ENCODE peak calls at places on chromosomes 5 and 9, in four cellular contexts. One of them, this sample, is unnamed.

GRCh38 chr5:56917534-56917933 is 8.1 kb downstream of the SETD9 start:
- DNase-seq in OCI-LY7: no peak
- DNase-seq in brain microvascular endothelial cell: no peak
- DNase-seq in HFF-Myc: no peak
- DNase-seq in this sample: no peak

GRCh38 chr9:125988479-125989050 is 241.4 kb downstream of the PBX3 start:
- DNase-seq in HFF-Myc: no peak
- DNase-seq in brain microvascular endothelial cell: no peak
- DNase-seq in OCI-LY7: no peak
- DNase-seq in this sample: no peak

GRCh38 chr9:93950619-93951601 is 4.2 kb downstream of the BARX1 start:
- DNase-seq in brain microvascular endothelial cell: no peak
- DNase-seq in HFF-Myc: no peak
- DNase-seq in OCI-LY7: no peak
- DNase-seq in this sample: no peak

GRCh38 chr5:83049370-83049863 is 27.8 kb downstream of the TMEM167A start:
- DNase-seq in OCI-LY7: no peak
- DNase-seq in brain microvascular endothelial cell: no peak
- DNase-seq in HFF-Myc: no peak
- DNase-seq in this sample: no peak

GRCh38 chr5:173165193-173165988 is 21.1 kb downstream of the BNIP1 start:
- DNase-seq in HFF-Myc: no peak
- DNase-seq in OCI-LY7: no peak
- DNase-seq in brain microvascular endothelial cell: no peak
- DNase-seq in this sample: no peak

GRCh38 chr9:89699646-89700045 is 94.8 kb downstream of the GADD45G start:
- DNase-seq in brain microvascular endothelial cell: no peak
- DNase-seq in OCI-LY7: no peak
- DNase-seq in HFF-Myc: no peak
- DNase-seq in this sample: no peak

GRCh38 chr5:41856644-41857491 is 13.4 kb downstream of the OXCT1 start:
- DNase-seq in OCI-LY7: peak
- DNase-seq in brain microvascular endothelial cell: peak
- DNase-seq in HFF-Myc: no peak
- DNase-seq in this sample: no peak

GRCh38 chr5:73454379-73455036 is 5.9 kb upstream of the FOXD1 start:
- DNase-seq in HFF-Myc: no peak
- DNase-seq in OCI-LY7: peak
- DNase-seq in brain microvascular endothelial cell: peak
- DNase-seq in this sample: no peak

GRCh38 chr9:71552480-71552879 is 215.8 kb downstream of the CEMIP2 start:
- DNase-seq in OCI-LY7: no peak
- DNase-seq in brain microvascular endothelial cell: no peak
- DNase-seq in HFF-Myc: no peak
- DNase-seq in this sample: no peak

GRCh38 chr9:107020040-107020530 is 157.1 kb downstream of the ZNF462 start:
- DNase-seq in brain microvascular endothelial cell: peak
- DNase-seq in HFF-Myc: peak
- DNase-seq in OCI-LY7: peak
- DNase-seq in this sample: no peak

GRCh38 chr9:120875954-120876841 is 790 bp downstream of the PHF19 start:
- DNase-seq in HFF-Myc: peak
- DNase-seq in OCI-LY7: peak
- DNase-seq in brain microvascular endothelial cell: peak
- DNase-seq in this sample: no peak

GRCh38 chr9:134145262-134145661 is 9.4 kb downstream of the WDR5 start:
- DNase-seq in OCI-LY7: no peak
- DNase-seq in HFF-Myc: no peak
- DNase-seq in brain microvascular endothelial cell: no peak
- DNase-seq in this sample: no peak

GRCh38 chr9:134149380-134149779 is 13.5 kb downstream of the WDR5 start:
- DNase-seq in HFF-Myc: no peak
- DNase-seq in brain microvascular endothelial cell: no peak
- DNase-seq in OCI-LY7: no peak
- DNase-seq in this sample: no peak

GRCh38 chr9:134150557-134151214 is 13.7 kb downstream of the RNU6ATAC start:
- DNase-seq in HFF-Myc: no peak
- DNase-seq in OCI-LY7: no peak
- DNase-seq in brain microvascular endothelial cell: peak
- DNase-seq in this sample: no peak

GRCh38 chr9:134144801-134145200 is 8.9 kb downstream of the WDR5 start:
- DNase-seq in OCI-LY7: no peak
- DNase-seq in brain microvascular endothelial cell: no peak
- DNase-seq in HFF-Myc: no peak
- DNase-seq in this sample: no peak

GRCh38 chr9:134146774-134147493 is 11.1 kb downstream of the WDR5 start:
- DNase-seq in OCI-LY7: no peak
- DNase-seq in HFF-Myc: no peak
- DNase-seq in brain microvascular endothelial cell: no peak
- DNase-seq in this sample: no peak
- TF ChIP-seq CTCF in OCI-LY7: no peak
- TF ChIP-seq CTCF in HFF-Myc: no peak
- TF ChIP-seq CTCF in brain microvascular endothelial cell: no peak
- TF ChIP-seq CTCF in this sample: no peak

GRCh38 chr5:6781711-6782110 is 68.5 kb downstream of the TENT4A start:
- DNase-seq in OCI-LY7: no peak
- DNase-seq in HFF-Myc: no peak
- DNase-seq in brain microvascular endothelial cell: no peak
- DNase-seq in this sample: no peak
- TF ChIP-seq CTCF in OCI-LY7: no peak
- TF ChIP-seq CTCF in HFF-Myc: no peak
- TF ChIP-seq CTCF in brain microvascular endothelial cell: no peak
- TF ChIP-seq CTCF in this sample: no peak

GRCh38 chr5:149959406-149960236 is 937 bp upstream of the SLC26A2 start:
- DNase-seq in HFF-Myc: peak
- DNase-seq in OCI-LY7: peak
- DNase-seq in brain microvascular endothelial cell: peak
- DNase-seq in this sample: no peak

GRCh38 chr5:149961186-149961685 is 678 bp downstream of the SLC26A2 start:
- DNase-seq in brain microvascular endothelial cell: no peak
- DNase-seq in HFF-Myc: no peak
- DNase-seq in OCI-LY7: no peak
- DNase-seq in this sample: no peak

GRCh38 chr5:149962601-149963300 is 2.2 kb downstream of the SLC26A2 start:
- DNase-seq in brain microvascular endothelial cell: no peak
- DNase-seq in OCI-LY7: no peak
- DNase-seq in HFF-Myc: no peak
- DNase-seq in this sample: no peak

GRCh38 chr5:149962040-149962439 is 1.5 kb downstream of the SLC26A2 start:
- DNase-seq in brain microvascular endothelial cell: peak
- DNase-seq in HFF-Myc: peak
- DNase-seq in OCI-LY7: peak
- DNase-seq in this sample: no peak

GRCh38 chr5:149960272-149961185 is at the start of gene SLC26A2:
- DNase-seq in HFF-Myc: peak
- DNase-seq in brain microvascular endothelial cell: peak
- DNase-seq in OCI-LY7: peak
- DNase-seq in this sample: peak
- TF ChIP-seq CTCF in HFF-Myc: no peak
- TF ChIP-seq CTCF in brain microvascular endothelial cell: peak
- TF ChIP-seq CTCF in OCI-LY7: no peak
- TF ChIP-seq CTCF in this sample: no peak

GRCh38 chr5:67338416-67338815 is 141.8 kb upstream of the CD180 start:
- DNase-seq in OCI-LY7: no peak
- DNase-seq in brain microvascular endothelial cell: no peak
- DNase-seq in HFF-Myc: peak
- DNase-seq in this sample: no peak
- TF ChIP-seq CTCF in OCI-LY7: no peak
- TF ChIP-seq CTCF in brain microvascular endothelial cell: no peak
- TF ChIP-seq CTCF in HFF-Myc: no peak
- TF ChIP-seq CTCF in this sample: no peak